ENCODE peak calls at places on chromosomes 5 and 9, in ten cellular contexts. T is left ventricle myocardium superior; L is omental fat pad; S is non-pigmented ciliary epithelial cell; U is head of caudate nucleus; Q is activated CD4-positive, alpha-beta memory T cell treated with anti-CD3 and anti-CD28 coated beads, Interleukin-2, amount 10 ng/mL, durations not matched to agents 7 days and 5 days; A is HS-27A; I is mucosa of gallbladder; N is brain pericyte; E is dorsolateral prefrontal cortex. B is an unnamed sample.

GRCh38 chr9:36576866-36577265 is 4.2 kb downstream of the MELK start:
- DNase-seq in T (no peak), L (no peak), S (no peak), U (no peak), Q (no peak), A (no peak), I (no peak), N (no peak), E (no peak), B (no peak)

GRCh38 chr5:38709678-38710306 is 136.0 kb upstream of the OSMR start:
- DNase-seq in T (no peak), L (no peak), S (no peak), U (no peak), Q (no peak), A (no peak), I (no peak), N (no peak), E (no peak), B (no peak)

GRCh38 chr5:141821430-141821925 is 56.7 kb downstream of the PCDH1 start:
- DNase-seq in T (no peak), L (no peak), S (no peak), U (peak), Q (no peak), A (peak), I (no peak), N (no peak), E (no peak), B (no peak)

GRCh38 chr5:136174021-136174659 is 18.8 kb downstream of the SMIM32 start:
- DNase-seq in T (no peak), L (no peak), S (peak), U (no peak), Q (no peak), A (peak), I (no peak), N (no peak), E (no peak), B (no peak)

GRCh38 chr9:94643176-94643575 is 3.9 kb upstream of the FBP1 start:
- DNase-seq in T (no peak), L (no peak), S (no peak), U (no peak), Q (no peak), A (no peak), I (no peak), N (no peak), E (no peak), B (no peak)

GRCh38 chr5:68460147-68460760 is 244.7 kb downstream of the PIK3R1 start:
- DNase-seq in T (no peak), L (no peak), S (no peak), U (peak), Q (peak), A (no peak), I (peak), N (no peak), E (no peak), B (peak)

GRCh38 chr5:73273379-73274050 is 100.5 kb downstream of the TMEM174 start:
- DNase-seq in T (no peak), L (no peak), S (no peak), U (no peak), Q (no peak), A (no peak), I (no peak), N (no peak), E (no peak), B (no peak)

GRCh38 chr5:758698-759053 is 25.9 kb downstream of the ZDHHC11B start:
- DNase-seq in T (peak), L (no peak), S (no peak), U (no peak), Q (peak), A (no peak), I (no peak), N (no peak), E (peak), B (no peak)

GRCh38 chr5:149063017-149063687 is at the start of gene SH3TC2:
- DNase-seq in T (peak), L (no peak), S (no peak), U (peak), Q (no peak), A (no peak), I (peak), N (no peak), E (peak), B (no peak)

GRCh38 chr5:176527246-176528222 is 9.7 kb downstream of the RNF44 start:
- DNase-seq in T (no peak), L (no peak), S (no peak), U (no peak), Q (no peak), A (no peak), I (no peak), N (no peak), E (no peak), B (no peak)

GRCh38 chr5:93192107-93192506 is 388.9 kb downstream of the NR2F1-AS1 start:
- DNase-seq in T (no peak), L (no peak), S (peak), U (no peak), Q (no peak), A (peak), I (no peak), N (no peak), E (no peak), B (no peak)

GRCh38 chr5:160467555-160468418 is 46.1 kb downstream of the PTTG1 start:
- DNase-seq in T (peak), L (peak), S (no peak), U (peak), Q (peak), A (no peak), I (peak), N (no peak), E (peak), B (peak)

GRCh38 chr9:126331964-126332748 is 5.5 kb downstream of the MVB12B start:
- DNase-seq in T (no peak), L (no peak), S (no peak), U (no peak), Q (no peak), A (no peak), I (no peak), N (no peak), E (no peak), B (peak)

GRCh38 chr5:127517110-127517479 is 345 bp upstream of the PRRC1 start:
- DNase-seq in T (no peak), L (peak), S (no peak), U (no peak), Q (no peak), A (peak), I (no peak), N (peak), E (no peak), B (peak)

GRCh38 chr5:89536020-89536419 is 653.0 kb upstream of the MEF2C start:
- DNase-seq in T (no peak), L (no peak), S (no peak), U (no peak), Q (no peak), A (no peak), I (no peak), N (no peak), E (no peak), B (no peak)

GRCh38 chr9:70594546-70594945 is 180.1 kb upstream of the KLF9 start:
- DNase-seq in T (no peak), L (no peak), S (no peak), U (no peak), Q (no peak), A (no peak), I (no peak), N (no peak), E (no peak), B (no peak)

GRCh38 chr5:57302643-57303042 is 128.8 kb downstream of the GPBP1 start:
- DNase-seq in T (no peak), L (no peak), S (peak), U (no peak), Q (no peak), A (no peak), I (no peak), N (peak), E (no peak), B (no peak)

GRCh38 chr5:139092741-139093140 is 105.4 kb downstream of the SIL1 start:
- DNase-seq in T (no peak), L (no peak), S (no peak), U (no peak), Q (no peak), A (no peak), I (no peak), N (no peak), E (no peak), B (no peak)

B was measured in lower leg skin.